ENCODE peak calls at places on chromosomes 4 and X, in ten cellular contexts. H is colonic mucosa, W is fibroblast of pulmonary artery, I is AG04450, R is HCT116, G is foreskin fibroblast, V is mesothelial cell of epicardium, E is Calu3, F is fibroblast of lung, N is gastrocnemius medialis. D is an unnamed sample.

GRCh38 chr4:42339935-42340406 is 57.3 kb upstream of the SHISA3 start:
- DNase-seq in H (no peak), W (peak), I (peak), R (no peak), G (no peak), V (no peak), E (no peak), F (peak), N (no peak), D (no peak)

GRCh38 chr4:6525474-6525873 is 49.5 kb upstream of the MAN2B2 start:
- DNase-seq in H (no peak), W (no peak), I (no peak), R (no peak), G (no peak), V (no peak), E (no peak), F (no peak), N (no peak), D (no peak)

GRCh38 chr4:11912886-11913285 is 484.2 kb upstream of the HS3ST1 start:
- DNase-seq in H (no peak), W (peak), I (no peak), R (peak), G (peak), V (no peak), E (no peak), F (peak), N (no peak), D (no peak)

GRCh38 chr4:10951306-10951705 is 266.7 kb upstream of the CLNK start:
- DNase-seq in H (no peak), W (no peak), I (no peak), R (no peak), G (no peak), V (no peak), E (no peak), F (no peak), N (no peak), D (no peak)

GRCh38 chrX:124804962-124805361 is 458.6 kb downstream of the SH2D1A start:
- DNase-seq in H (no peak), W (no peak), I (no peak), R (no peak), G (no peak), V (no peak), E (no peak), F (no peak), N (no peak), D (no peak)

GRCh38 chr4:127251423-127251822 is 381.3 kb upstream of the INTU start:
- DNase-seq in H (no peak), W (peak), I (no peak), R (no peak), G (peak), V (no peak), E (no peak), F (peak), N (no peak), D (peak)

GRCh38 chr4:95358320-95358889 is 190.4 kb downstream of the UNC5C start:
- DNase-seq in H (no peak), W (no peak), I (no peak), R (no peak), G (no peak), V (no peak), E (no peak), F (no peak), N (no peak), D (no peak)

GRCh38 chr4:152524429-152524828 is 11.5 kb downstream of the FBXW7 start:
- DNase-seq in H (no peak), W (no peak), I (no peak), R (no peak), G (no peak), V (no peak), E (no peak), F (no peak), N (no peak), D (no peak)

GRCh38 chr4:60565558-60565957 is 634.6 kb upstream of the ADGRL3 start:
- DNase-seq in H (no peak), W (no peak), I (no peak), R (no peak), G (no peak), V (no peak), E (no peak), F (no peak), N (no peak), D (no peak)

GRCh38 chr4:140092094-140092820 is 61.7 kb downstream of the MAML3 start:
- DNase-seq in H (peak), W (no peak), I (no peak), R (no peak), G (no peak), V (peak), E (peak), F (no peak), N (no peak), D (no peak)

GRCh38 chr4:26220704-26221103 is 100.1 kb upstream of the RBPJ start:
- DNase-seq in H (no peak), W (peak), I (peak), R (no peak), G (peak), V (no peak), E (peak), F (peak), N (no peak), D (peak)

GRCh38 chr4:110096406-110096805 is 102.0 kb downstream of the ELOVL6 start:
- DNase-seq in H (no peak), W (no peak), I (no peak), R (no peak), G (no peak), V (no peak), E (no peak), F (no peak), N (no peak), D (no peak)

GRCh38 chr4:83490876-83491450 is 6.1 kb upstream of the ABRAXAS1 start:
- DNase-seq in H (no peak), W (peak), I (no peak), R (peak), G (peak), V (no peak), E (peak), F (peak), N (no peak), D (no peak)

GRCh38 chr4:157792716-157793115 is 380.1 kb downstream of the GASK1B start:
- DNase-seq in H (no peak), W (no peak), I (no peak), R (no peak), G (peak), V (no peak), E (no peak), F (no peak), N (no peak), D (no peak)

GRCh38 chr4:13902141-13902540 is 274.6 kb upstream of the BOD1L1 start:
- DNase-seq in H (no peak), W (no peak), I (no peak), R (no peak), G (peak), V (no peak), E (no peak), F (no peak), N (no peak), D (no peak)

GRCh38 chr4:656651-657337 is 17.3 kb downstream of the ATP5ME start:
- DNase-seq in H (no peak), W (no peak), I (no peak), R (no peak), G (peak), V (no peak), E (no peak), F (no peak), N (no peak), D (no peak)

GRCh38 chr4:72489267-72489666 is 79.8 kb downstream of the ADAMTS3 start:
- DNase-seq in H (no peak), W (peak), I (no peak), R (no peak), G (peak), V (no peak), E (peak), F (peak), N (no peak), D (no peak)

GRCh38 chr4:181566490-181566889 is 676.7 kb upstream of the TENM3 start:
- DNase-seq in H (no peak), W (peak), I (peak), R (no peak), G (peak), V (no peak), E (no peak), F (peak), N (no peak), D (peak)

GRCh38 chr4:53011176-53011575 is 149.1 kb downstream of the RASL11B start:
- DNase-seq in H (no peak), W (no peak), I (no peak), R (no peak), G (no peak), V (no peak), E (no peak), F (no peak), N (no peak), D (no peak)

GRCh38 chr4:86961605-86962295 is 26.9 kb downstream of the AFF1 start:
- DNase-seq in H (no peak), W (peak), I (no peak), R (no peak), G (no peak), V (no peak), E (no peak), F (peak), N (no peak), D (peak)

GRCh38 chr4:5435201-5435600 is 273.2 kb downstream of the EVC2 start:
- DNase-seq in H (no peak), W (no peak), I (no peak), R (no peak), G (no peak), V (no peak), E (no peak), F (no peak), N (no peak), D (no peak)

GRCh38 chr4:174882317-174882992 is 35.7 kb upstream of the ADAM29 start:
- DNase-seq in H (no peak), W (no peak), I (no peak), R (no peak), G (no peak), V (no peak), E (no peak), F (no peak), N (no peak), D (no peak)

GRCh38 chr4:181181331-181181730 is 1061.9 kb upstream of the TENM3 start:
- DNase-seq in H (no peak), W (no peak), I (no peak), R (no peak), G (peak), V (no peak), E (no peak), F (no peak), N (no peak), D (no peak)

GRCh38 chrX:31333181-31333831 is 261.5 kb upstream of the FTHL17 start:
- DNase-seq in H (no peak), W (peak), I (no peak), R (no peak), G (peak), V (no peak), E (no peak), F (peak), N (no peak), D (peak)

GRCh38 chr4:152747444-152747843 is 32.1 kb downstream of the TIGD4 start:
- DNase-seq in H (no peak), W (no peak), I (no peak), R (no peak), G (no peak), V (no peak), E (no peak), F (no peak), N (no peak), D (no peak)

GRCh38 chr4:158025131-158025530 is 147.7 kb downstream of the GASK1B start:
- DNase-seq in H (no peak), W (no peak), I (no peak), R (peak), G (peak), V (no peak), E (no peak), F (no peak), N (no peak), D (no peak)

GRCh38 chr4:79576480-79576803 is 168.4 kb upstream of the GK2 start:
- DNase-seq in H (no peak), W (peak), I (no peak), R (no peak), G (peak), V (no peak), E (peak), F (peak), N (no peak), D (no peak)
- TF ChIP-seq CTCF in H (peak), W (peak), I (peak), R (peak), G (peak), V (no peak), E (peak), F (peak), N (peak), D (peak)

DNA sequence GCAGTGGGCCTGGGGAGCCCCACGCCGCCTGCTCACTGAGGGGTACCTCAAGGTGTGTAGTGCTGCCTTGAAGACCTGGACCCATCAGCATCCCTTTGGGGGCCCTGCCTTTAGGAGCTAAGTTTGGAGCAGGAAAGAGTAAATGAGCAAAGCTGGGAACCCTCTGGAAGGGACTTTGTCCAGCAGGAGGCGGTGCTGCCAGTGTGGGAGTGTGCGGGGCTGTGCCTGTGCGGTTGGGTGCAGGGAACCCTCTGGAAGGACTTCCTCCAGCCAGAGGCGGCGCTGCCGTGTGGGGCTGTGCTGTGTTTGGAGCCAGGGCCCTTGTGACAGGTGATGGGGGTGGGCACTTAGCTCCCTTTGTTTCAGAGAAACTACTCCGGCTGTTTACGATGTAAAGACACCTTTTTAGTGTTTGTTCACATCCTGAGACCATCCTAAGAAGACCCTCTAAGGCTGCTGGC is 25.8 kb downstream of the RGS12 start:
- DNase-seq in H (peak), W (no peak), I (no peak), R (no peak), G (no peak), V (peak), E (no peak), F (no peak), N (no peak), D (no peak)
- TF ChIP-seq CTCF in H (no peak), W (no peak), I (no peak), R (peak), G (no peak), V (no peak), E (no peak), F (no peak), N (no peak), D (no peak)

DNA sequence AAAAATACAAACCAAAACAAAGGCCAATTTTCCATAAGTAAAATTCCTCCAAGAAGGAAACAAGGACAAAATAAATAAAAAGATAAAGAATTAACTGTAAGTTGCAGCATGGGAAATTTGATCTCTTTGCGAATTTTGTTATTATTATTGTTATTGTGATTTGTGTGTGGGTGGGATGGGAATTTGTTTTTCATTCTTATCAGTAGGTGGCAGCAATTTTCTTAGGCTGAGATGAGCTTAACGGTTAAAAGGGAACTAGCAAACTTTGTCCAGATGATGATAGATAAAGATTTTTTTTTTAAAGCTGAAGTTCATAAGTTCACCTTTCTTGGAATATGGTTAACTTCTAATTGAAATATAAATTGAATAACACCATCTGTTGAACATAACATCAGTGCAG is 83.2 kb upstream of the IL1RAPL2 start:
- DNase-seq in H (no peak), W (peak), I (no peak), R (no peak), G (no peak), V (no peak), E (no peak), F (no peak), N (no peak), D (no peak)
- TF ChIP-seq CTCF in H (no peak), W (no peak), I (no peak), R (peak), G (no peak), V (no peak), E (no peak), F (peak), N (no peak), D (no peak)

GRCh38 chr4:184474261-184475095 is at the start of gene IRF2:
- DNase-seq in H (peak), W (peak), I (peak), R (peak), G (peak), V (peak), E (peak), F (peak), N (peak), D (peak)

GRCh38 chr4:184472540-184473264 is 1.6 kb downstream of the IRF2 start:
- DNase-seq in H (peak), W (peak), I (no peak), R (no peak), G (peak), V (peak), E (peak), F (peak), N (peak), D (no peak)

GRCh38 chr4:184475096-184475461 is 729 bp upstream of the IRF2 start:
- DNase-seq in H (peak), W (peak), I (no peak), R (no peak), G (peak), V (peak), E (peak), F (peak), N (peak), D (no peak)

GRCh38 chr4:184473265-184473514 is 1.2 kb downstream of the IRF2 start:
- DNase-seq in H (no peak), W (no peak), I (no peak), R (no peak), G (no peak), V (no peak), E (no peak), F (no peak), N (no peak), D (no peak)

DNA sequence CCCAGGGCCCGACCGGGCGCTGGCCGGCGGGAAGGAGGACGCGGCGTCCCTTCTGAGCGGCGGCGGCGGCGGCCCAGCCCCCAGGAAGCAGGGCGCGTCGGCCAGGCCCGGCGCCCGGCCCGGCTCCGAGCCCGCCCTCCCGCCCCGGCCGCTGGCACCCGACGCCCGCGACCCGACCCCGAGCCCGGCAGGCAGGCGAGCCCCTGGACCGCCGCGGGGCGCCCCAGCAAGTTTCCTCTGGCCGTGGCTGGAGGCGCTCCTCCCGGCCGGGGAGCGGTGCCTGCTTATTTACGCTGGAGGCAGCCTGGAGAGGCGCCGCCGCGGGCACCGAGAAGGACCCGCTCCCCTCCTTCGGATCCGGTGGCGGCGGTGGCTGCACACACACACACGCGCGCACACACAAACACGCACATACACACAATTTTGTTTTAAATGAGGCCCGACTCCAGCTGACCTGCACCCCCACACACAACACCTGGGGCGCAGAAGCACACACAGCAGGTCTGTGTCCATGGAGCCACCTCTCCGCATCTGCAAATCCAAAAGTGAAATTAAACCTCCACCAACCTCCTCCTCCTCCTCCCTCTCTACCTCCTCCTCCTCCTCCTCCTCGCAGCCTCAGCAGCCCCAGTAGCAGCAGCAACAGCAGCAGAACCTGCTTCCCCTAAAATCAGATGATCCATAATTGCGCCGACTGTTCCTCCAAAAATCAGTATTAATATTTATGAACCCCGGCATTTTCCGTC is 662 bp downstream of the IRF2 start:
- DNase-seq in H (peak), W (peak), I (no peak), R (no peak), G (peak), V (peak), E (peak), F (peak), N (no peak), D (no peak)
- TF ChIP-seq CTCF in H (no peak), W (no peak), I (no peak), R (no peak), G (no peak), V (no peak), E (no peak), F (no peak), N (no peak), D (no peak)

GRCh38 chrX:105210258-105210657 is 10.2 kb downstream of the TEX13A start:
- DNase-seq in H (no peak), W (no peak), I (no peak), R (no peak), G (no peak), V (no peak), E (no peak), F (no peak), N (no peak), D (no peak)
- TF ChIP-seq CTCF in H (no peak), W (no peak), I (no peak), R (no peak), G (no peak), V (peak), E (no peak), F (no peak), N (no peak), D (no peak)

GRCh38 chr4:138494931-138495330 is 252.8 kb upstream of the SLC7A11 start:
- DNase-seq in H (no peak), W (peak), I (no peak), R (peak), G (peak), V (no peak), E (peak), F (no peak), N (no peak), D (no peak)

GRCh38 chr4:138500869-138501268 is 258.7 kb upstream of the SLC7A11 start:
- DNase-seq in H (no peak), W (no peak), I (no peak), R (no peak), G (no peak), V (no peak), E (no peak), F (no peak), N (no peak), D (no peak)

GRCh38 chr4:138501614-138502013 is 259.5 kb upstream of the SLC7A11 start:
- DNase-seq in H (no peak), W (no peak), I (no peak), R (no peak), G (no peak), V (no peak), E (no peak), F (no peak), N (no peak), D (no peak)

GRCh38 chr4:138499627-138500026 is 257.5 kb upstream of the SLC7A11 start:
- DNase-seq in H (no peak), W (no peak), I (no peak), R (no peak), G (no peak), V (no peak), E (no peak), F (no peak), N (no peak), D (no peak)
- TF ChIP-seq CTCF in H (no peak), W (no peak), I (no peak), R (no peak), G (no peak), V (no peak), E (no peak), F (no peak), N (no peak), D (no peak)

DNA sequence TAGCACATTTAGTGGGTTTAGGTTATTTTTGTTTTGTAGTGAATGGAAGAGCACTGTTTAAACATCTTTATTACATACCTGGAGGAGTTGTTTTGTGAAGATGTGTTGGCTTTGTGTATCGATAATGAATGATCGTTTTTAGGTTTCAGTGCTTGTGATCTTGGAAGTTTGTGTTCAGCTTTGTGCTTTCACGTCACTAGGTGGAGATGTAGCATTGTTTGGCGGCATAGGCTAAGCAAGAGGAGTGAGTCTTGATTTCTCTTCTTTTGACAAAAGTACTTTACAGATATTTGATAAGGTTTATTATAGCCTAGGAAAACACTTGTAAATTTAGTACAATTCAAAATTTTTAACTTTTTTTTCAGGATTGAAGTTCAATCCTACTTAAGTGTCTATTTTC is 50.4 kb downstream of the PDK3 start:
- DNase-seq in H (no peak), W (peak), I (no peak), R (no peak), G (peak), V (no peak), E (no peak), F (peak), N (no peak), D (no peak)
- TF ChIP-seq CTCF in H (no peak), W (peak), I (peak), R (no peak), G (peak), V (no peak), E (no peak), F (peak), N (no peak), D (no peak)